ENCODE peak calls at places on chromosomes 6 and 20, in four cellular contexts. T, V, L and K are unnamed samples.

GRCh38 chr6:25829375-25829774 is 2.5 kb downstream of the SLC17A1 start:
- DNase-seq in T (no peak), L (no peak), V (no peak), K (no peak)

GRCh38 chr6:68640506-68640875 is 5.4 kb downstream of the ADGRB3 start:
- DNase-seq in V (no peak), L (no peak), T (no peak), K (no peak)

GRCh38 chr6:4313044-4313686 is 177.8 kb upstream of the ECI2 start:
- DNase-seq in L (no peak), T (peak), V (no peak), K (peak)

GRCh38 chr6:49145280-49145679 is 317.8 kb downstream of the MMUT start:
- DNase-seq in L (no peak), V (no peak), T (no peak), K (no peak)

GRCh38 chr6:36752886-36753506 is 55.4 kb downstream of the RAB44 start:
- DNase-seq in T (no peak), V (no peak), L (no peak), K (no peak)

GRCh38 chr6:3697609-3698008 is 53.9 kb downstream of the PXDC1 start:
- DNase-seq in V (no peak), L (no peak), T (no peak), K (no peak)

GRCh38 chr6:47197672-47198640 is 111.7 kb downstream of the TNFRSF21 start:
- DNase-seq in T (no peak), V (no peak), L (no peak), K (no peak)

GRCh38 chr6:91669154-91669903 is 1082.5 kb upstream of the MAP3K7 start:
- DNase-seq in V (no peak), L (no peak), T (no peak), K (no peak)

GRCh38 chr20:38985603-38986170 is 23.5 kb downstream of the DHX35 start:
- DNase-seq in V (no peak), L (peak), T (no peak), K (no peak)

GRCh38 chr6:12394170-12394569 is 104.0 kb downstream of the EDN1 start:
- DNase-seq in V (no peak), T (no peak), L (no peak), K (no peak)

GRCh38 chr6:143575840-143576498 is 64.4 kb upstream of the FUCA2 start:
- DNase-seq in V (no peak), L (no peak), T (no peak), K (no peak)

GRCh38 chr20:45470262-45470931 is 844 bp downstream of the WFDC2 start:
- DNase-seq in L (no peak), V (no peak), T (no peak), K (no peak)

GRCh38 chr6:54335871-54336270 is 27.6 kb downstream of the TINAG start:
- DNase-seq in V (no peak), L (peak), T (peak), K (peak)

GRCh38 chr20:46226602-46227001 is 81.7 kb downstream of the CDH22 start:
- DNase-seq in L (no peak), V (no peak), T (no peak), K (no peak)

GRCh38 chr6:157143171-157143884 is 180.0 kb downstream of the TMEM242 start:
- DNase-seq in V (no peak), L (no peak), T (no peak), K (no peak)

GRCh38 chr6:110282412-110282811 is 75.7 kb downstream of the METTL24 start:
- DNase-seq in T (no peak), V (no peak), L (no peak), K (no peak)

GRCh38 chr20:49292010-49292409 is 14.2 kb upstream of the ZNFX1 start:
- DNase-seq in V (no peak), L (no peak), T (no peak), K (no peak)

GRCh38 chr20:50776122-50776795 is 18.6 kb upstream of the BCAS4 start:
- DNase-seq in V (no peak), L (no peak), T (no peak), K (no peak)

GRCh38 chr6:138785980-138786379 is 9.9 kb upstream of the ECT2L start:
- DNase-seq in L (no peak), V (no peak), T (no peak), K (no peak)

GRCh38 chr6:11207199-11207968 is 25.1 kb downstream of the NEDD9 start:
- DNase-seq in V (no peak), T (peak), L (peak), K (peak)

GRCh38 chr6:152170702-152171667 is 363.5 kb downstream of the ESR1 start:
- DNase-seq in V (no peak), T (no peak), L (peak), K (no peak)

GRCh38 chr6:139713911-139714527 is 339.6 kb upstream of the CITED2 start:
- DNase-seq in T (no peak), V (no peak), L (no peak), K (no peak)

GRCh38 chr6:7311920-7312615 is 931 bp downstream of the SSR1 start:
- DNase-seq in T (no peak), V (no peak), L (peak), K (no peak)

GRCh38 chr6:8375916-8376315 is 59.4 kb downstream of the SLC35B3 start:
- DNase-seq in V (no peak), L (no peak), T (no peak), K (no peak)

GRCh38 chr6:149934249-149935156 is 7.3 kb upstream of the ULBP2 start:
- DNase-seq in T (peak), V (peak), L (peak), K (peak)

GRCh38 chr20:7147220-7147601 is 379.7 kb downstream of the BMP2 start:
- DNase-seq in V (no peak), T (no peak), L (peak), K (no peak)

GRCh38 chr20:63345328-63346100 is 15.6 kb downstream of the CHRNA4 start:
- DNase-seq in L (no peak), T (no peak), V (no peak), K (no peak)

GRCh38 chr6:83546636-83547035 is 34.3 kb downstream of the PRSS35 start:
- DNase-seq in L (no peak), V (no peak), T (no peak), K (no peak)

GRCh38 chr6:42197574-42198362 is 3.0 kb upstream of the GUCA1B start:
- DNase-seq in L (peak), V (peak), T (no peak), K (no peak)

GRCh38 chr6:109738667-109739066 is 47.6 kb downstream of the FIG4 start:
- DNase-seq in V (no peak), L (no peak), T (no peak), K (no peak)

GRCh38 chr6:46138281-46138680 is 8.5 kb downstream of the ENPP4 start:
- DNase-seq in L (no peak), V (no peak), T (no peak), K (no peak)

GRCh38 chr20:1509237-1509636 is 18.0 kb upstream of the SIRPB2 start:
- DNase-seq in V (no peak), T (peak), L (peak), K (peak)

GRCh38 chr6:33126101-33126714 is 50.4 kb downstream of the HLA-DPB1 start:
- DNase-seq in V (peak), L (peak), T (peak), K (no peak)

GRCh38 chr6:160461641-160462040 is 113.5 kb downstream of the SLC22A3 start:
- DNase-seq in V (no peak), T (no peak), L (no peak), K (no peak)

GRCh38 chr6:169640347-169640972 is 61.4 kb downstream of the WDR27 start:
- DNase-seq in T (no peak), L (no peak), V (no peak), K (no peak)

GRCh38 chr6:139732451-139732850 is 358.0 kb upstream of the CITED2 start:
- DNase-seq in T (peak), V (no peak), L (no peak), K (no peak)

GRCh38 chr20:44154521-44155001 is 32.4 kb downstream of the JPH2 start:
- DNase-seq in V (no peak), T (no peak), L (no peak), K (no peak)

GRCh38 chr20:13322198-13322597 is 101.1 kb downstream of the ISM1 start:
- DNase-seq in V (no peak), T (no peak), L (peak), K (no peak)

GRCh38 chr20:13320702-13321101 is 99.6 kb downstream of the ISM1 start:
- DNase-seq in T (no peak), L (no peak), V (no peak), K (no peak)

GRCh38 chr20:13325033-13325432 is 104.0 kb downstream of the ISM1 start:
- DNase-seq in V (peak), L (peak), T (peak), K (no peak)

GRCh38 chr20:13321416-13321815 is 100.3 kb downstream of the ISM1 start:
- DNase-seq in L (no peak), V (no peak), T (no peak), K (no peak)

DNA sequence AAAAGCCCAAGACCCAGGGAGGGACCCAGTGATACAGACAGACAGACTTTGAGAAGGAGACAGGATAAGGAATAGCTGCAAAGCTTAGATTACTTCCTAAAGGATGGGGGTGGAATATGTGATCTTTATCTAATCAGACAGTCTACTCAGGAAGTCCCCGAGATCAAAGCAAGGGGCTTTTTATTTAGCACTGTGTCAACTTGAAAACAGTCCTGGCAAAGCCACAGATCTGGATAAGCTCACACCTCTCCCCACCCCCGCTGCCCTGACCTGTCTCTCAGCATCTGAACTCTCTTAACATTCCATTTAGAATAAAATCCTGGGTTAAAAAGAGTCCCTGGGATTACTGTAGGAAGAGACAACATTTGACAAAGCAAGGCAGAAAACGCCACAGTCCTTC is 101.5 kb downstream of the ISM1 start:
- DNase-seq in V (no peak), T (no peak), L (peak), K (no peak)
- TF ChIP-seq TCF7L2 in V (no peak), T (no peak), L (peak), K (no peak)

GRCh38 chr6:56865081-56865875 is 89.6 kb upstream of the BEND6 start:
- DNase-seq in L (no peak), V (no peak), T (no peak), K (no peak)

GRCh38 chr6:56864171-56864616 is 90.7 kb upstream of the BEND6 start:
- DNase-seq in T (no peak), V (no peak), L (no peak), K (no peak)

GRCh38 chr6:56868687-56869086 is 86.2 kb upstream of the BEND6 start:
- DNase-seq in L (peak), T (no peak), V (no peak), K (no peak)

GRCh38 chr6:56869346-56869745 is 85.6 kb upstream of the BEND6 start:
- DNase-seq in L (no peak), V (no peak), T (no peak), K (no peak)

DNA sequence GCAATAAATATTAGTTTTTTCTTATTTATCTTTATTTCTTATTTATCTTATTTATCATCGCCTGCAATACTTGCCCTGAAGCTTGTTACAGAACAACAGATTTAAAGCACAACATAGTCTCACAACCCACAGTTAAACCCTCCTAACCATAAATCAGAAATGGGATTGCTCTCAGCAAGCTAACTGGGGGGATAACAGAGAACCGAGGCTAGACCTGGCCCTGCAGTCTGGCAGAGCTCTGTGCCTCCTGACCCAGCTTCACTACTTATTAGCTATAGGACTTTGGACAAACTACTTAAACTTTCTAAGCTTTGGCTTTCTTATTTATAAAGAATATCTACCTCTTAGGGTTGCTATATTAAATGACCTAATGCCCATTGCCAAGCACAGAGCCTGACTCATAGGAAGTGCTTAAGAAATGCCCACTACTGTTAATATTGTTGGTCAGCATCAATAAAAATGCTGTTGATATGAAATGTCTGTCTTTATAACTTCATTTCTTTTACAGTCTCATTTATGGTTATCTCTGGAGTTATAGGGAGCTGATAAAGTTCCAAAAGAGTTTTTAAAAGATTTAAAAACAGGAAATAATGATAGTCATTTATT is 87.9 kb upstream of the BEND6 start:
- DNase-seq in T (no peak), V (no peak), L (no peak), K (no peak)
- H3K4me3 ChIP-seq in T (no peak), V (no peak), L (no peak), K (no peak)

GRCh38 chr6:166955121-166955864 is 1.1 kb downstream of the RNASET2 start:
- DNase-seq in V (peak), L (no peak), T (no peak), K (no peak)

GRCh38 chr6:166956444-166957086 is at the start of gene RNASET2:
- DNase-seq in V (peak), L (peak), T (peak), K (peak)

GRCh38 chr6:166957087-166957804 is 896 bp upstream of the RNASET2 start:
- DNase-seq in L (peak), V (peak), T (no peak), K (no peak)

GRCh38 chr6:166954118-166954713 is 2.1 kb downstream of the RNASET2 start:
- DNase-seq in T (no peak), L (no peak), V (no peak), K (no peak)

DNA sequence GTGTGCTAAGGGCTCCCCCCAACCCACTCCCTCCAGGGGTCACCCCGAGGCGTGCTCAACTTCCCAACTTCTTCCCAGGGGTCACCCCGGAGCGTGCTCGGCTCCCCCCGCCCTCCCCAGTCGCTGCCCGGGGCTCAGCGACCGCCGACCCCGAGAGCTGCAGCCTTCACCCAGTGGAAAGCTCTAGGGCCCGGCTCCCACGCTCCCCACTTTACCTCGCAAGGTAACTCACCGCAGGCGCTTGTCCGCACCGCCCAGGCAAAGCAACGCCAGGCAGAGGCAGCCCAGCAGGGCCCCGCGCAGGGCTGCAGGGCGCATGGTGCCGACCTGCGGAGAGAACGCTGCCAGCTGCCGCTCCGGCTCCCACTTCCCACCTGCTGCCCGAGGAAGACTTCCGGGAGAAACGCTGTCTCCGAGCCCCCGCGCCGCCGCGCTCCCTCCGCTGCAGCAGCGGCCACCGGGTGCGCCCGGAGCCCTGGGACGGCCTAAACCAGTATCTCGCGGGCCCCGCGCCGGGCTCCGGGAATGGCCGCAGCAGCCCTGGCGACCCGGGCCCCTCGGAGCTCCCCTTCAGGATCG is 396 bp downstream of the RNASET2 start:
- DNase-seq in V (no peak), T (no peak), L (no peak), K (no peak)
- TF ChIP-seq REST in V (peak), T (no peak), L (no peak), K (no peak)

GRCh38 chr20:19981091-19981490 is 36.1 kb upstream of the NAA20 start:
- DNase-seq in V (no peak), L (no peak), T (peak), K (no peak)
- TF ChIP-seq TCF7L2 in V (no peak), L (no peak), T (peak), K (no peak)